ENCODE peak calls at places on chromosomes 7 and 10, in ten cellular contexts. One of them, this sample, is unnamed.

GRCh38 chr10:58393317-58393716 is 8.1 kb downstream of the TFAM start:
- DNase-seq in endothelial cell of umbilical vein: peak; percentile 5
- DNase-seq in endothelial cell: no peak
- DNase-seq in A673: no peak
- DNase-seq in cardiac muscle cell: peak; percentile 38
- DNase-seq in cardiac fibroblast: peak; percentile 28
- DNase-seq in choroid plexus epithelial cell: peak; percentile 50
- DNase-seq in omental fat pad: no peak
- DNase-seq in kidney epithelial cell: no peak
- DNase-seq in mammary epithelial cell: no peak
- DNase-seq in this sample: no peak

GRCh38 chr10:114472874-114473248 is 68.6 kb upstream of the AFAP1L2 start:
- DNase-seq in endothelial cell: no peak
- DNase-seq in omental fat pad: no peak
- DNase-seq in cardiac fibroblast: no peak
- DNase-seq in mammary epithelial cell: no peak
- DNase-seq in endothelial cell of umbilical vein: no peak
- DNase-seq in choroid plexus epithelial cell: no peak
- DNase-seq in A673: no peak
- DNase-seq in kidney epithelial cell: no peak
- DNase-seq in cardiac muscle cell: no peak
- DNase-seq in this sample: no peak

GRCh38 chr10:90930971-90931841 is 10.3 kb upstream of the ANKRD1 start:
- DNase-seq in A673: peak; percentile 67
- DNase-seq in cardiac muscle cell: peak; percentile 97
- DNase-seq in endothelial cell: peak; percentile 67
- DNase-seq in choroid plexus epithelial cell: peak; percentile 92
- DNase-seq in endothelial cell of umbilical vein: peak; percentile 92
- DNase-seq in cardiac fibroblast: peak; percentile 86
- DNase-seq in omental fat pad: no peak
- DNase-seq in kidney epithelial cell: peak; percentile 59
- DNase-seq in mammary epithelial cell: no peak
- DNase-seq in this sample: peak; percentile 96

GRCh38 chr7:142104550-142105527 is 6.7 kb upstream of the MGAM2 start:
- DNase-seq in mammary epithelial cell: peak; percentile 56
- DNase-seq in A673: no peak
- DNase-seq in endothelial cell: no peak
- DNase-seq in omental fat pad: no peak
- DNase-seq in cardiac muscle cell: peak; percentile 4
- DNase-seq in endothelial cell of umbilical vein: no peak
- DNase-seq in kidney epithelial cell: peak; percentile 14
- DNase-seq in cardiac fibroblast: peak; percentile 72
- DNase-seq in choroid plexus epithelial cell: peak; percentile 21
- DNase-seq in this sample: peak; percentile 60

GRCh38 chr10:11823122-11823988 is at the start of gene PROSER2:
- DNase-seq in kidney epithelial cell: no peak
- DNase-seq in choroid plexus epithelial cell: peak; percentile 62
- DNase-seq in endothelial cell: peak; percentile 43
- DNase-seq in mammary epithelial cell: peak; percentile 66
- DNase-seq in omental fat pad: no peak
- DNase-seq in endothelial cell of umbilical vein: peak; percentile 70
- DNase-seq in cardiac fibroblast: peak; percentile 67
- DNase-seq in cardiac muscle cell: peak; percentile 68
- DNase-seq in A673: peak; percentile 86
- DNase-seq in this sample: no peak

GRCh38 chr7:35035511-35035921 is 1.8 kb downstream of the DPY19L1 start:
- DNase-seq in choroid plexus epithelial cell: peak; percentile 77
- DNase-seq in omental fat pad: no peak
- DNase-seq in A673: peak; percentile 35
- DNase-seq in cardiac fibroblast: peak; percentile 56
- DNase-seq in endothelial cell of umbilical vein: peak; percentile 51
- DNase-seq in endothelial cell: no peak
- DNase-seq in kidney epithelial cell: no peak
- DNase-seq in mammary epithelial cell: peak; percentile 47
- DNase-seq in cardiac muscle cell: peak; percentile 35
- DNase-seq in this sample: no peak

GRCh38 chr7:2209146-2209960 is 23.4 kb downstream of the MAD1L1 start:
- DNase-seq in choroid plexus epithelial cell: peak; percentile 81
- DNase-seq in kidney epithelial cell: no peak
- DNase-seq in omental fat pad: no peak
- DNase-seq in cardiac muscle cell: peak; percentile 83
- DNase-seq in mammary epithelial cell: peak; percentile 11
- DNase-seq in cardiac fibroblast: peak; percentile 66
- DNase-seq in endothelial cell of umbilical vein: peak; percentile 55
- DNase-seq in endothelial cell: peak; percentile 78
- DNase-seq in A673: peak; percentile 69
- DNase-seq in this sample: peak; percentile 16

GRCh38 chr7:132472463-132473120 is 103.7 kb downstream of the PLXNA4 start:
- DNase-seq in cardiac muscle cell: peak; percentile 65
- DNase-seq in endothelial cell of umbilical vein: no peak
- DNase-seq in omental fat pad: no peak
- DNase-seq in A673: no peak
- DNase-seq in kidney epithelial cell: no peak
- DNase-seq in endothelial cell: no peak
- DNase-seq in choroid plexus epithelial cell: no peak
- DNase-seq in mammary epithelial cell: no peak
- DNase-seq in cardiac fibroblast: no peak
- DNase-seq in this sample: no peak

GRCh38 chr7:132458685-132459084 is 117.6 kb downstream of the PLXNA4 start:
- DNase-seq in cardiac fibroblast: no peak
- DNase-seq in kidney epithelial cell: no peak
- DNase-seq in choroid plexus epithelial cell: no peak
- DNase-seq in A673: no peak
- DNase-seq in endothelial cell: no peak
- DNase-seq in endothelial cell of umbilical vein: no peak
- DNase-seq in cardiac muscle cell: no peak
- DNase-seq in mammary epithelial cell: no peak
- DNase-seq in omental fat pad: no peak
- DNase-seq in this sample: no peak

GRCh38 chr10:25047088-25047487 is 30.7 kb downstream of the THNSL1 start:
- DNase-seq in cardiac muscle cell: no peak
- DNase-seq in omental fat pad: no peak
- DNase-seq in endothelial cell: no peak
- DNase-seq in cardiac fibroblast: no peak
- DNase-seq in endothelial cell of umbilical vein: no peak
- DNase-seq in A673: no peak
- DNase-seq in kidney epithelial cell: no peak
- DNase-seq in mammary epithelial cell: no peak
- DNase-seq in choroid plexus epithelial cell: no peak
- DNase-seq in this sample: no peak

GRCh38 chr10:134205-134742 is 981 bp upstream of the ZMYND11 start:
- DNase-seq in cardiac muscle cell: no peak
- DNase-seq in choroid plexus epithelial cell: peak; percentile 14
- DNase-seq in endothelial cell: no peak
- DNase-seq in cardiac fibroblast: no peak
- DNase-seq in omental fat pad: no peak
- DNase-seq in kidney epithelial cell: no peak
- DNase-seq in mammary epithelial cell: peak; percentile 23
- DNase-seq in A673: no peak
- DNase-seq in endothelial cell of umbilical vein: peak; percentile 48
- DNase-seq in this sample: no peak

GRCh38 chr10:86971146-86971991 is 3.1 kb downstream of the ADIRF start:
- DNase-seq in kidney epithelial cell: peak; percentile 35
- DNase-seq in A673: peak; percentile 79
- DNase-seq in endothelial cell: peak; percentile 66
- DNase-seq in endothelial cell of umbilical vein: peak; percentile 73
- DNase-seq in cardiac muscle cell: peak; percentile 90
- DNase-seq in cardiac fibroblast: peak; percentile 84
- DNase-seq in choroid plexus epithelial cell: peak; percentile 75
- DNase-seq in omental fat pad: peak; percentile 80
- DNase-seq in mammary epithelial cell: peak; percentile 89
- DNase-seq in this sample: no peak

GRCh38 chr7:19705663-19706062 is 3.2 kb downstream of the POLR1F start:
- DNase-seq in choroid plexus epithelial cell: no peak
- DNase-seq in cardiac fibroblast: no peak
- DNase-seq in omental fat pad: no peak
- DNase-seq in endothelial cell: no peak
- DNase-seq in endothelial cell of umbilical vein: no peak
- DNase-seq in mammary epithelial cell: no peak
- DNase-seq in kidney epithelial cell: no peak
- DNase-seq in A673: no peak
- DNase-seq in cardiac muscle cell: no peak
- DNase-seq in this sample: no peak

GRCh38 chr7:19713676-19714075 is 4.8 kb upstream of the POLR1F start:
- DNase-seq in endothelial cell: peak; percentile 31
- DNase-seq in omental fat pad: no peak
- DNase-seq in kidney epithelial cell: peak; percentile 28
- DNase-seq in choroid plexus epithelial cell: peak; percentile 68
- DNase-seq in cardiac muscle cell: peak; percentile 62
- DNase-seq in mammary epithelial cell: peak; percentile 21
- DNase-seq in A673: peak; percentile 64
- DNase-seq in cardiac fibroblast: peak; percentile 70
- DNase-seq in endothelial cell of umbilical vein: peak; percentile 62
- DNase-seq in this sample: no peak

GRCh38 chr7:19708397-19709248 is at the start of gene POLR1F:
- DNase-seq in cardiac fibroblast: peak; percentile 96
- DNase-seq in endothelial cell of umbilical vein: peak; percentile 97
- DNase-seq in endothelial cell: peak; percentile 94
- DNase-seq in mammary epithelial cell: peak; percentile 94
- DNase-seq in cardiac muscle cell: peak; percentile 97
- DNase-seq in choroid plexus epithelial cell: peak; percentile 97
- DNase-seq in omental fat pad: peak; percentile 74
- DNase-seq in A673: peak; percentile 97
- DNase-seq in kidney epithelial cell: peak; percentile 75
- DNase-seq in this sample: peak; percentile 80

GRCh38 chr7:19707240-19707639 is 1.6 kb downstream of the POLR1F start:
- DNase-seq in cardiac muscle cell: peak; percentile 8
- DNase-seq in choroid plexus epithelial cell: peak; percentile 28
- DNase-seq in omental fat pad: no peak
- DNase-seq in cardiac fibroblast: peak; percentile 25
- DNase-seq in endothelial cell of umbilical vein: peak; percentile 61
- DNase-seq in endothelial cell: no peak
- DNase-seq in mammary epithelial cell: no peak
- DNase-seq in A673: no peak
- DNase-seq in kidney epithelial cell: no peak
- DNase-seq in this sample: no peak

GRCh38 chr7:19709249-19709578 is 377 bp upstream of the POLR1F start:
- DNase-seq in mammary epithelial cell: no peak
- DNase-seq in endothelial cell: no peak
- DNase-seq in kidney epithelial cell: no peak
- DNase-seq in cardiac muscle cell: no peak
- DNase-seq in omental fat pad: no peak
- DNase-seq in endothelial cell of umbilical vein: no peak
- DNase-seq in cardiac fibroblast: no peak
- DNase-seq in A673: no peak
- DNase-seq in choroid plexus epithelial cell: no peak
- DNase-seq in this sample: no peak
- TF ChIP-seq CTCF in mammary epithelial cell: no peak
- TF ChIP-seq CTCF in endothelial cell: peak; percentile 44
- TF ChIP-seq CTCF in kidney epithelial cell: no peak
- TF ChIP-seq CTCF in cardiac muscle cell: no peak
- TF ChIP-seq CTCF in omental fat pad: no peak
- TF ChIP-seq CTCF in endothelial cell of umbilical vein: no peak
- TF ChIP-seq CTCF in cardiac fibroblast: no peak
- TF ChIP-seq CTCF in A673: peak; percentile 1
- TF ChIP-seq CTCF in choroid plexus epithelial cell: no peak
- TF ChIP-seq CTCF in this sample: no peak

GRCh38 chr7:115216652-115217051 is 294.8 kb downstream of the MDFIC start:
- DNase-seq in omental fat pad: no peak
- DNase-seq in A673: no peak
- DNase-seq in endothelial cell of umbilical vein: no peak
- DNase-seq in endothelial cell: no peak
- DNase-seq in cardiac muscle cell: no peak
- DNase-seq in choroid plexus epithelial cell: peak; percentile 38
- DNase-seq in mammary epithelial cell: no peak
- DNase-seq in cardiac fibroblast: no peak
- DNase-seq in kidney epithelial cell: no peak
- DNase-seq in this sample: no peak

GRCh38 chr7:115221484-115221883 is 299.6 kb downstream of the MDFIC start:
- DNase-seq in choroid plexus epithelial cell: peak; percentile 9
- DNase-seq in A673: no peak
- DNase-seq in mammary epithelial cell: no peak
- DNase-seq in endothelial cell of umbilical vein: no peak
- DNase-seq in cardiac muscle cell: no peak
- DNase-seq in omental fat pad: no peak
- DNase-seq in kidney epithelial cell: no peak
- DNase-seq in cardiac fibroblast: no peak
- DNase-seq in endothelial cell: no peak
- DNase-seq in this sample: no peak

GRCh38 chr7:115218076-115218475 is 296.2 kb downstream of the MDFIC start:
- DNase-seq in choroid plexus epithelial cell: no peak
- DNase-seq in cardiac fibroblast: no peak
- DNase-seq in endothelial cell of umbilical vein: no peak
- DNase-seq in cardiac muscle cell: no peak
- DNase-seq in endothelial cell: no peak
- DNase-seq in A673: no peak
- DNase-seq in kidney epithelial cell: no peak
- DNase-seq in mammary epithelial cell: no peak
- DNase-seq in omental fat pad: no peak
- DNase-seq in this sample: no peak

GRCh38 chr7:115217373-115217772 is 295.5 kb downstream of the MDFIC start:
- DNase-seq in kidney epithelial cell: no peak
- DNase-seq in choroid plexus epithelial cell: peak; percentile 39
- DNase-seq in endothelial cell of umbilical vein: peak; percentile 22
- DNase-seq in cardiac muscle cell: peak; percentile 33
- DNase-seq in omental fat pad: no peak
- DNase-seq in cardiac fibroblast: peak; percentile 19
- DNase-seq in A673: peak; percentile 31
- DNase-seq in mammary epithelial cell: no peak
- DNase-seq in endothelial cell: no peak
- DNase-seq in this sample: no peak
- TF ChIP-seq CTCF in kidney epithelial cell: no peak
- TF ChIP-seq CTCF in choroid plexus epithelial cell: peak; percentile 44
- TF ChIP-seq CTCF in endothelial cell of umbilical vein: no peak
- TF ChIP-seq CTCF in cardiac muscle cell: peak; percentile 38
- TF ChIP-seq CTCF in omental fat pad: no peak
- TF ChIP-seq CTCF in cardiac fibroblast: peak; percentile 32
- TF ChIP-seq CTCF in A673: peak; percentile 49
- TF ChIP-seq CTCF in mammary epithelial cell: no peak
- TF ChIP-seq CTCF in endothelial cell: peak; percentile 14
- TF ChIP-seq CTCF in this sample: no peak

GRCh38 chr7:6553460-6554044 is 2.3 kb upstream of the GRID2IP start:
- DNase-seq in endothelial cell: no peak
- DNase-seq in mammary epithelial cell: no peak
- DNase-seq in endothelial cell of umbilical vein: no peak
- DNase-seq in kidney epithelial cell: no peak
- DNase-seq in cardiac muscle cell: no peak
- DNase-seq in A673: no peak
- DNase-seq in cardiac fibroblast: no peak
- DNase-seq in omental fat pad: no peak
- DNase-seq in choroid plexus epithelial cell: no peak
- DNase-seq in this sample: no peak
- TF ChIP-seq CTCF in endothelial cell: peak; percentile 46
- TF ChIP-seq CTCF in mammary epithelial cell: no peak
- TF ChIP-seq CTCF in endothelial cell of umbilical vein: peak; percentile 13
- TF ChIP-seq CTCF in kidney epithelial cell: no peak
- TF ChIP-seq CTCF in cardiac muscle cell: no peak
- TF ChIP-seq CTCF in A673: no peak
- TF ChIP-seq CTCF in cardiac fibroblast: no peak
- TF ChIP-seq CTCF in omental fat pad: no peak
- TF ChIP-seq CTCF in choroid plexus epithelial cell: peak; percentile 14
- TF ChIP-seq CTCF in this sample: peak; percentile 16

GRCh38 chr7:21167942-21168341 is 259.9 kb upstream of the SP4 start:
- DNase-seq in endothelial cell: no peak
- DNase-seq in mammary epithelial cell: no peak
- DNase-seq in choroid plexus epithelial cell: no peak
- DNase-seq in cardiac muscle cell: no peak
- DNase-seq in kidney epithelial cell: no peak
- DNase-seq in endothelial cell of umbilical vein: no peak
- DNase-seq in A673: no peak
- DNase-seq in omental fat pad: no peak
- DNase-seq in cardiac fibroblast: no peak
- DNase-seq in this sample: no peak

GRCh38 chr7:21175714-21176113 is 252.2 kb upstream of the SP4 start:
- DNase-seq in mammary epithelial cell: no peak
- DNase-seq in omental fat pad: no peak
- DNase-seq in A673: no peak
- DNase-seq in kidney epithelial cell: no peak
- DNase-seq in cardiac muscle cell: no peak
- DNase-seq in cardiac fibroblast: no peak
- DNase-seq in endothelial cell: no peak
- DNase-seq in choroid plexus epithelial cell: no peak
- DNase-seq in endothelial cell of umbilical vein: no peak
- DNase-seq in this sample: no peak

GRCh38 chr7:21169667-21170605 is 257.9 kb upstream of the SP4 start:
- DNase-seq in kidney epithelial cell: peak; percentile 7
- DNase-seq in mammary epithelial cell: peak; percentile 86
- DNase-seq in omental fat pad: no peak
- DNase-seq in endothelial cell: no peak
- DNase-seq in A673: no peak
- DNase-seq in cardiac fibroblast: no peak
- DNase-seq in choroid plexus epithelial cell: no peak
- DNase-seq in endothelial cell of umbilical vein: no peak
- DNase-seq in cardiac muscle cell: no peak
- DNase-seq in this sample: no peak
- TF ChIP-seq CTCF in kidney epithelial cell: no peak
- TF ChIP-seq CTCF in mammary epithelial cell: no peak
- TF ChIP-seq CTCF in omental fat pad: no peak
- TF ChIP-seq CTCF in endothelial cell: no peak
- TF ChIP-seq CTCF in A673: no peak
- TF ChIP-seq CTCF in cardiac fibroblast: no peak
- TF ChIP-seq CTCF in choroid plexus epithelial cell: no peak
- TF ChIP-seq CTCF in endothelial cell of umbilical vein: no peak
- TF ChIP-seq CTCF in cardiac muscle cell: no peak
- TF ChIP-seq CTCF in this sample: no peak